ENCODE peak calls at places on chromosome 14, in nine cellular contexts. One of them, this sample, is unnamed.

GRCh38 chr14:20490563-20490962 is 14.8 kb upstream of the RNASE10 start:
- DNase-seq in RWPE1: no peak
- DNase-seq in body of pancreas: no peak
- DNase-seq in hepatic stellate cell: no peak
- DNase-seq in nucleus accumbens: no peak
- DNase-seq in CD4-positive, alpha-beta memory T cell: no peak
- DNase-seq in stimulated activated CD4-positive, alpha-beta T cell treated with anti-CD3 and anti-CD28 coated beads, Interleukin-15, amount 100 ng/mL, for 1 hour: no peak
- DNase-seq in NCI-H187: no peak
- DNase-seq in memory B cell: no peak
- DNase-seq in this sample: no peak

GRCh38 chr14:90697577-90698206 is 118.5 kb downstream of the TTC7B start:
- DNase-seq in RWPE1: peak
- DNase-seq in body of pancreas: peak
- DNase-seq in hepatic stellate cell: peak
- DNase-seq in nucleus accumbens: peak
- DNase-seq in CD4-positive, alpha-beta memory T cell: peak
- DNase-seq in stimulated activated CD4-positive, alpha-beta T cell treated with anti-CD3 and anti-CD28 coated beads, Interleukin-15, amount 100 ng/mL, for 1 hour: peak
- DNase-seq in NCI-H187: peak
- DNase-seq in memory B cell: peak
- DNase-seq in this sample: peak

GRCh38 chr14:98345186-98345585 is 926.8 kb downstream of the BCL11B start:
- DNase-seq in RWPE1: peak
- DNase-seq in body of pancreas: no peak
- DNase-seq in hepatic stellate cell: no peak
- DNase-seq in nucleus accumbens: no peak
- DNase-seq in CD4-positive, alpha-beta memory T cell: no peak
- DNase-seq in stimulated activated CD4-positive, alpha-beta T cell treated with anti-CD3 and anti-CD28 coated beads, Interleukin-15, amount 100 ng/mL, for 1 hour: no peak
- DNase-seq in NCI-H187: no peak
- DNase-seq in memory B cell: no peak
- DNase-seq in this sample: peak

GRCh38 chr14:37232907-37233481 is 35.3 kb downstream of the MIPOL1 start:
- DNase-seq in RWPE1: peak
- DNase-seq in body of pancreas: no peak
- DNase-seq in hepatic stellate cell: peak
- DNase-seq in nucleus accumbens: no peak
- DNase-seq in CD4-positive, alpha-beta memory T cell: no peak
- DNase-seq in stimulated activated CD4-positive, alpha-beta T cell treated with anti-CD3 and anti-CD28 coated beads, Interleukin-15, amount 100 ng/mL, for 1 hour: no peak
- DNase-seq in NCI-H187: peak
- DNase-seq in memory B cell: no peak
- DNase-seq in this sample: no peak

GRCh38 chr14:27050195-27050594 is 452.4 kb upstream of the NOVA1 start:
- DNase-seq in RWPE1: no peak
- DNase-seq in body of pancreas: no peak
- DNase-seq in hepatic stellate cell: no peak
- DNase-seq in nucleus accumbens: no peak
- DNase-seq in CD4-positive, alpha-beta memory T cell: no peak
- DNase-seq in stimulated activated CD4-positive, alpha-beta T cell treated with anti-CD3 and anti-CD28 coated beads, Interleukin-15, amount 100 ng/mL, for 1 hour: no peak
- DNase-seq in NCI-H187: no peak
- DNase-seq in memory B cell: no peak
- DNase-seq in this sample: no peak

GRCh38 chr14:90398315-90398811 is 1.5 kb downstream of the CALM1 start:
- DNase-seq in RWPE1: peak
- DNase-seq in body of pancreas: peak
- DNase-seq in hepatic stellate cell: peak
- DNase-seq in nucleus accumbens: no peak
- DNase-seq in CD4-positive, alpha-beta memory T cell: peak
- DNase-seq in stimulated activated CD4-positive, alpha-beta T cell treated with anti-CD3 and anti-CD28 coated beads, Interleukin-15, amount 100 ng/mL, for 1 hour: peak
- DNase-seq in NCI-H187: no peak
- DNase-seq in memory B cell: peak
- DNase-seq in this sample: peak

GRCh38 chr14:74401504-74402241 is 24.3 kb downstream of the SYNDIG1L start:
- DNase-seq in RWPE1: no peak
- DNase-seq in body of pancreas: no peak
- DNase-seq in hepatic stellate cell: no peak
- DNase-seq in nucleus accumbens: peak
- DNase-seq in CD4-positive, alpha-beta memory T cell: peak
- DNase-seq in stimulated activated CD4-positive, alpha-beta T cell treated with anti-CD3 and anti-CD28 coated beads, Interleukin-15, amount 100 ng/mL, for 1 hour: peak
- DNase-seq in NCI-H187: peak
- DNase-seq in memory B cell: peak
- DNase-seq in this sample: peak

GRCh38 chr14:64060648-64061096 is 207.9 kb downstream of the SYNE2 start:
- DNase-seq in RWPE1: peak
- DNase-seq in body of pancreas: peak
- DNase-seq in hepatic stellate cell: peak
- DNase-seq in nucleus accumbens: no peak
- DNase-seq in CD4-positive, alpha-beta memory T cell: no peak
- DNase-seq in stimulated activated CD4-positive, alpha-beta T cell treated with anti-CD3 and anti-CD28 coated beads, Interleukin-15, amount 100 ng/mL, for 1 hour: no peak
- DNase-seq in NCI-H187: no peak
- DNase-seq in memory B cell: no peak
- DNase-seq in this sample: no peak

GRCh38 chr14:105195533-105196227 is 14.6 kb upstream of the NUDT14 start:
- DNase-seq in RWPE1: no peak
- DNase-seq in body of pancreas: no peak
- DNase-seq in hepatic stellate cell: no peak
- DNase-seq in nucleus accumbens: no peak
- DNase-seq in CD4-positive, alpha-beta memory T cell: no peak
- DNase-seq in stimulated activated CD4-positive, alpha-beta T cell treated with anti-CD3 and anti-CD28 coated beads, Interleukin-15, amount 100 ng/mL, for 1 hour: no peak
- DNase-seq in NCI-H187: no peak
- DNase-seq in memory B cell: peak
- DNase-seq in this sample: no peak

GRCh38 chr14:53619625-53620324 is 336.9 kb downstream of the BMP4 start:
- DNase-seq in RWPE1: peak
- DNase-seq in body of pancreas: no peak
- DNase-seq in hepatic stellate cell: no peak
- DNase-seq in nucleus accumbens: no peak
- DNase-seq in CD4-positive, alpha-beta memory T cell: no peak
- DNase-seq in stimulated activated CD4-positive, alpha-beta T cell treated with anti-CD3 and anti-CD28 coated beads, Interleukin-15, amount 100 ng/mL, for 1 hour: no peak
- DNase-seq in NCI-H187: no peak
- DNase-seq in memory B cell: no peak
- DNase-seq in this sample: no peak

This sample was measured in mucosa of gallbladder.